ENCODE peak calls at places on chromosome 5, in seven cellular contexts. M, Y, V, Z, D, F and J are unnamed samples.

GRCh38 chr5:86968311-86968753 is 299.4 kb upstream of the RASA1 start:
- DNase-seq in M (peak; percentile 70), Y (no peak), V (peak; percentile 82), Z (no peak), D (no peak), F (no peak), J (peak; percentile 72)

GRCh38 chr5:139390639-139391569 is 1.2 kb upstream of the MZB1 start:
- DNase-seq in M (no peak), Y (peak; percentile 43), V (no peak), Z (no peak), D (no peak), F (no peak), J (no peak)

GRCh38 chr5:34538026-34538672 is 118.0 kb upstream of the RAI14 start:
- DNase-seq in M (peak; percentile 38), Y (peak; percentile 41), V (peak; percentile 15), Z (peak; percentile 53), D (no peak), F (no peak), J (peak; percentile 68)

GRCh38 chr5:10856646-10857332 is 95.8 kb upstream of the DAP start:
- DNase-seq in M (peak; percentile 84), Y (peak; percentile 33), V (peak; percentile 41), Z (peak; percentile 88), D (no peak), F (peak; percentile 38), J (peak; percentile 67)

GRCh38 chr5:149610583-149611250 is 29.4 kb downstream of the ARHGEF37 start:
- DNase-seq in M (no peak), Y (no peak), V (no peak), Z (no peak), D (no peak), F (no peak), J (peak; percentile 82)

GRCh38 chr5:57824047-57824446 is 341.4 kb upstream of the ACTBL2 start:
- DNase-seq in M (peak; percentile 79), Y (no peak), V (no peak), Z (no peak), D (no peak), F (no peak), J (no peak)

GRCh38 chr5:133742370-133743036 is 130.2 kb upstream of the FSTL4 start:
- DNase-seq in M (peak; percentile 47), Y (peak; percentile 10), V (no peak), Z (no peak), D (peak; percentile 52), F (no peak), J (peak; percentile 50)

GRCh38 chr5:2475902-2476301 is 275.6 kb downstream of the IRX2 start:
- DNase-seq in M (no peak), Y (no peak), V (no peak), Z (no peak), D (no peak), F (no peak), J (no peak)

GRCh38 chr5:173699959-173700358 is 83.5 kb upstream of the BOD1 start:
- DNase-seq in M (no peak), Y (no peak), V (no peak), Z (no peak), D (no peak), F (no peak), J (no peak)

GRCh38 chr5:2182020-2182419 is 299.3 kb upstream of the IRX4 start:
- DNase-seq in M (no peak), Y (no peak), V (no peak), Z (no peak), D (no peak), F (no peak), J (no peak)

GRCh38 chr5:36174119-36174518 is 22.2 kb downstream of the SKP2 start:
- DNase-seq in M (peak; percentile 4), Y (peak; percentile 32), V (no peak), Z (no peak), D (no peak), F (no peak), J (no peak)

GRCh38 chr5:5800801-5801761 is 378.6 kb downstream of the ICE1 start:
- DNase-seq in M (no peak), Y (no peak), V (no peak), Z (no peak), D (no peak), F (no peak), J (no peak)

GRCh38 chr5:119255571-119256356 is 100.1 kb upstream of the TNFAIP8 start:
- DNase-seq in M (peak; percentile 32), Y (peak; percentile 34), V (no peak), Z (peak; percentile 88), D (no peak), F (no peak), J (peak; percentile 78)

GRCh38 chr5:55994502-55994997 is at the start of gene IL6ST:
- DNase-seq in M (peak; percentile 89), Y (no peak), V (peak; percentile 52), Z (peak; percentile 77), D (peak; percentile 87), F (no peak), J (no peak)

GRCh38 chr5:151880304-151880703 is 44.3 kb downstream of the GLRA1 start:
- DNase-seq in M (no peak), Y (no peak), V (no peak), Z (no peak), D (no peak), F (no peak), J (no peak)

GRCh38 chr5:36162810-36163486 is 11.0 kb downstream of the SKP2 start:
- DNase-seq in M (no peak), Y (no peak), V (peak; percentile 95), Z (no peak), D (no peak), F (no peak), J (no peak)

GRCh38 chr5:81901539-81901938 is 70.3 kb upstream of the ATG10 start:
- DNase-seq in M (no peak), Y (no peak), V (no peak), Z (no peak), D (no peak), F (no peak), J (no peak)

GRCh38 chr5:149878371-149878770 is 66.2 kb downstream of the PDE6A start:
- DNase-seq in M (no peak), Y (no peak), V (no peak), Z (no peak), D (no peak), F (no peak), J (no peak)

GRCh38 chr5:147963436-147963835 is 57.1 kb upstream of the C5orf46 start:
- DNase-seq in M (no peak), Y (no peak), V (no peak), Z (no peak), D (no peak), F (no peak), J (no peak)

GRCh38 chr5:37734114-37734513 is 105.7 kb downstream of the GDNF start:
- DNase-seq in M (no peak), Y (no peak), V (no peak), Z (no peak), D (no peak), F (no peak), J (no peak)

GRCh38 chr5:39417979-39418378 is 6.8 kb downstream of the DAB2 start:
- DNase-seq in M (no peak), Y (no peak), V (no peak), Z (no peak), D (no peak), F (no peak), J (no peak)

GRCh38 chr5:78547731-78548189 is 100.8 kb downstream of the LHFPL2 start:
- DNase-seq in M (peak; percentile 91), Y (no peak), V (no peak), Z (no peak), D (peak; percentile 95), F (no peak), J (no peak)

GRCh38 chr5:43274435-43275114 is 38.6 kb downstream of the HMGCS1 start:
- DNase-seq in M (no peak), Y (no peak), V (no peak), Z (no peak), D (no peak), F (no peak), J (no peak)

GRCh38 chr5:107263387-107264003 is 407.2 kb downstream of the EFNA5 start:
- DNase-seq in M (no peak), Y (peak; percentile 56), V (no peak), Z (no peak), D (no peak), F (no peak), J (no peak)

GRCh38 chr5:172177232-172177631 is 10.8 kb downstream of the STK10 start:
- DNase-seq in M (no peak), Y (no peak), V (no peak), Z (no peak), D (no peak), F (no peak), J (no peak)

GRCh38 chr5:172795401-172795977 is 24.5 kb upstream of the DUSP1 start:
- DNase-seq in M (peak; percentile 96), Y (no peak), V (no peak), Z (no peak), D (peak; percentile 100), F (peak; percentile 69), J (no peak)

GRCh38 chr5:154801083-154801482 is 45.9 kb downstream of the LARP1 start:
- DNase-seq in M (peak; percentile 54), Y (no peak), V (no peak), Z (no peak), D (no peak), F (no peak), J (no peak)

GRCh38 chr5:169336234-169336633 is 35.3 kb upstream of the SLIT3 start:
- DNase-seq in M (no peak), Y (no peak), V (no peak), Z (no peak), D (no peak), F (no peak), J (no peak)

GRCh38 chr5:133358271-133358670 is 254.1 kb downstream of the FSTL4 start:
- DNase-seq in M (no peak), Y (no peak), V (no peak), Z (no peak), D (peak; percentile 70), F (no peak), J (no peak)

GRCh38 chr5:7394889-7395431 is 978 bp upstream of the ADCY2 start:
- DNase-seq in M (no peak), Y (no peak), V (no peak), Z (peak; percentile 68), D (no peak), F (no peak), J (no peak)

GRCh38 chr5:106658150-106658549 is 1012.6 kb downstream of the EFNA5 start:
- DNase-seq in M (no peak), Y (no peak), V (no peak), Z (no peak), D (no peak), F (no peak), J (no peak)

GRCh38 chr5:89697581-89697980 is 712.0 kb downstream of the CETN3 start:
- DNase-seq in M (no peak), Y (no peak), V (no peak), Z (no peak), D (no peak), F (no peak), J (no peak)

GRCh38 chr5:14110680-14111079 is 32.5 kb upstream of the TRIO start:
- DNase-seq in M (peak; percentile 92), Y (no peak), V (no peak), Z (no peak), D (no peak), F (no peak), J (no peak)

GRCh38 chr5:2779459-2779858 is 28.0 kb upstream of the IRX2 start:
- DNase-seq in M (no peak), Y (no peak), V (no peak), Z (no peak), D (no peak), F (no peak), J (no peak)

GRCh38 chr5:62714246-62714645 is 135.6 kb downstream of the LRRC70 start:
- DNase-seq in M (no peak), Y (no peak), V (no peak), Z (no peak), D (no peak), F (no peak), J (no peak)

GRCh38 chr5:164345173-164345572 is 839.8 kb downstream of the MAT2B start:
- DNase-seq in M (no peak), Y (no peak), V (no peak), Z (no peak), D (no peak), F (no peak), J (no peak)

GRCh38 chr5:172163346-172163745 is 24.7 kb downstream of the STK10 start:
- DNase-seq in M (peak; percentile 38), Y (no peak), V (peak; percentile 77), Z (no peak), D (no peak), F (peak; percentile 48), J (no peak)